ENCODE peak calls at places on chromosome 16, in four cellular contexts. A is left ventricle myocardium inferior; S is fibroblast of lung; W is CD4-positive, alpha-beta memory T cell. U is an unnamed sample. For H3K4me1 and H3K36me3, the result is how much of the 10 kb centered on the place peaks cover.

GRCh38 chr16:47057631-47057996 is 84.1 kb upstream of the DNAJA2 start:
- DNase-seq in A (no peak), S (no peak), W (no peak), U (no peak)

GRCh38 chr16:12341966-12342365 is 365.4 kb downstream of the SNX29 start:
- DNase-seq in A (no peak), S (no peak), W (no peak), U (no peak)

GRCh38 chr16:79261461-79261860 is 339.1 kb downstream of the MAF start:
- DNase-seq in A (peak), S (no peak), W (peak), U (no peak)

GRCh38 chr16:26667271-26667703 is 399.4 kb upstream of the C16orf82 start:
- DNase-seq in A (no peak), S (no peak), W (no peak), U (no peak)

GRCh38 chr16:65117701-65118448 is 4.0 kb downstream of the CDH11 start:
- DNase-seq in A (peak), S (peak), W (no peak), U (no peak)

GRCh38 chr16:29662729-29663019 is 373 bp upstream of the SPN start:
- DNase-seq in A (no peak), S (no peak), W (peak), U (peak)

GRCh38 chr16:1152651-1153259 is at the start of gene CACNA1H:
- DNase-seq in A (peak), S (peak), W (peak), U (peak)

GRCh38 chr16:83403751-83404150 is 404.0 kb upstream of the HSBP1 start:
- DNase-seq in A (no peak), S (peak), W (no peak), U (no peak)

GRCh38 chr16:70737377-70738082 is 51.7 kb upstream of the MTSS2 start:
- DNase-seq in A (peak), S (peak), W (peak), U (peak)

GRCh38 chr16:65002265-65002664 is 119.6 kb downstream of the CDH11 start:
- DNase-seq in A (no peak), S (peak), W (no peak), U (no peak)

GRCh38 chr16:48340054-48340453 is 45.2 kb downstream of the SIAH1 start:
- DNase-seq in A (no peak), S (no peak), W (no peak), U (no peak)

GRCh38 chr16:89119661-89120141 is 26.0 kb downstream of the ACSF3 start:
- DNase-seq in A (peak), S (no peak), W (no peak), U (no peak)
- H3K4me1 ChIP-seq in A (under half), S (under half), W (under half), U (under half)

GRCh38 chr16:67388191-67388590 is 5.1 kb downstream of the TPPP3 start:
- DNase-seq in A (no peak), S (no peak), W (no peak), U (no peak)

GRCh38 chr16:67384778-67385510 is 8.4 kb downstream of the TPPP3 start:
- DNase-seq in A (no peak), S (peak), W (no peak), U (no peak)

GRCh38 chr16:67388591-67388990 is 4.7 kb downstream of the TPPP3 start:
- DNase-seq in A (no peak), S (no peak), W (no peak), U (no peak)

GRCh38 chr16:67387479-67388079 is 5.7 kb downstream of the TPPP3 start:
- DNase-seq in A (no peak), S (no peak), W (no peak), U (no peak)

DNA sequence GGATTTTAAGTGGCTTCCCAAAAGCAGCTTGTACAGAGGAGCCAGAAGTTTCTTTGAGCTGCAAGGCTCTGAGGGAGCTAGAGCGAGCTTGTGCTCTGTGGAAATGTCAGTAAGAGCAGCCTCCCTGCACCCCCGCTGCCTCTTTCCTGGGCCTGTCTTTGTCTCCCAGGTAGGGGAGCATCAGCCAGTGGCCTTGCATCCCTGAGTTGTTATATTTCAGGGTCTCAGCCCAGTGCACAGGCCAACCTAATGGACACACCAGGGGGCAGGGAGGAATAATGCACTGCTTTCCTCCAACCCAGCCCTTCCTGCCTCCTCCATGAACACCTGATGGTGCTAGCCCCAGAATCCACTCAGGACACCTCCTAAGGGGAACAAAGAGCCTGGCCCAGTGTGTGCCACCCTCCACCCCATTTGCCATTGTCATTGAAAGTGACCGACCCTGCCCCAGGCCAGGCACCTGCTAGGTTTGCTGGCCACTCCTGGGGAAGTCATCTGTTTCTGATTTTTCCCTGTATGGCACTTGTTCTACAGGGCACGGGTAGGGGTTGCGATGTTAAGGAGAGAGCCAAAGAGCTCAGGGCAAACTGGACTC is 6.3 kb downstream of the TPPP3 start:
- DNase-seq in A (no peak), S (no peak), W (no peak), U (no peak)
- H3K36me3 ChIP-seq in A (under half), S (under half), W (under half), U (under half)

GRCh38 chr16:49836218-49836617 is 19.7 kb downstream of the ZNF423 start:
- DNase-seq in A (no peak), S (no peak), W (no peak), U (no peak)
- H3K4me1 ChIP-seq in A (half or more), S (under half), W (under half), U (under half)

GRCh38 chr16:74661064-74661463 is 5.6 kb downstream of the RFWD3 start:
- DNase-seq in A (no peak), S (no peak), W (no peak), U (no peak)

GRCh38 chr16:74667215-74667765 is 613 bp upstream of the RFWD3 start:
- DNase-seq in A (peak), S (peak), W (no peak), U (no peak)

GRCh38 chr16:74666010-74666421 is 661 bp downstream of the RFWD3 start:
- DNase-seq in A (no peak), S (no peak), W (no peak), U (no peak)

GRCh38 chr16:74666425-74667214 is at the start of gene RFWD3:
- DNase-seq in A (peak), S (peak), W (peak), U (peak)
- H3K36me3 ChIP-seq in A (under half), S (under half), W (under half), U (under half)

DNA sequence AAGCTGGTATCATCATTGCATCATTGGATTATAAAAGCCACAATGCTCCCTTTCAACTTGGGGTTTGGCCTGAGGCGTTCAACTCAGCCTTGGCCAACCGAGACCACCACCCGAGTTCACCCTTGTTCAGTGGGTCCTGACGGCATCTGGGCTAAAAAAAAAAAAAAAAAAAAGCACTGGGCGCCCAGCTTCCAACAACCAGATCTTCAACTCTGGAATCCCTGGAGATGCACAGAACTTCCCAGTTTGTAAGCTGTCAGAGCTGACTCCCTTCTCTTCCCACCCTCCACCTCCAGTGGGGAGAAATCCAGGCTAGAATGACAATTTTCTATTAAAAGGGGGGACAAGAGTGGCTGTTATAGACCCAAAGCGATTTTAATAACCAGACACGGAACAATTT is 27.1 kb downstream of the GPRC5B start:
- DNase-seq in A (no peak), S (no peak), W (no peak), U (no peak)
- H3K4me1 ChIP-seq in A (under half), S (under half), W (under half), U (under half)

DNA sequence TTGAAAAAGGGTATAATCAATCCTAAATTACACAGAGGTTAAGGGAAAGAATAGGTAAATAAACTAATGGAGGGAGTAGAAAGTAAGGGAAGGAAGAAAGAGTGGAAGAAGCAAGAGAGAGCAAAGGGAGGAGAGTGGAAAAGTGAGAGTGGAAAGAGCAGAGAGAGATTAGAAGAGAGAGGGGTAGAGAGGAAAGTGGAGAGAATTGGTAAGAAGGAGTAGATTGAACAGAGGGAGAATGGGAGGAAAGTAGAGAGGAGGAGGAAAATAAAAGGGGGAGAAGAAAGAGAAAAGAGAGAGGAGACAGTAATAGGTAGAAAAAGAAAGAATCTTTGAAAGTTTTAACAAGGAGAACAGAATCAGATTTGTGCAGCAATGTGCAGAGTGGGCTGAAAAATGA is 24.9 kb downstream of the TERB1 start:
- DNase-seq in A (no peak), S (no peak), W (no peak), U (no peak)
- H3K36me3 ChIP-seq in A (under half), S (under half), W (under half), U (under half)

GRCh38 chr16:50744911-50745310 is 3.0 kb downstream of the CYLD start:
- DNase-seq in A (no peak), S (peak), W (no peak), U (peak)
- H3K4me1 ChIP-seq in A (half or more), S (under half), W (half or more), U (half or more)

DNA sequence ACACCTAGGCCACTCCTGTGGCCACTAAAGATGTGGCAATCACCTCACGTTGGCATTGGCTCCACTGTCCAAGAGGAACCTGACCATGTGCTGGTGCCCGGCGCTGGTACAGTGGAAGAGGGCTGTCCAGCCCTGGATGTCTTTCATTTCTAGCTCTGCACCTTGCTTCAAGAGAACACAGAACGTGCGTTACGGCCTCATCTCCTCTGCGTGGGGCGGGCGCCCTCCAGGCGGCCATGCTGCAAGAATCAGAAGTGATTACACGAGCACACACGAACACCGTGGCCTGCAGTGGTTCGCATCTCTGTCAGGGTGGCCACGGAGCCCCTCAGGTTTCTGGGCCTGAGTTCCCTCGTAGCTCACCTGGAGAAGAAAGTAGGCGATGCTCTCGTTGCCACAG is 7.5 kb downstream of the ANKS3 start:
- DNase-seq in A (no peak), S (no peak), W (no peak), U (no peak)
- H3K36me3 ChIP-seq in A (half or more), S (under half), W (under half), U (under half)

U was measured in CD4-positive, CD25-positive, alpha-beta regulatory T cell.